ENCODE peak calls at places on chromosomes 2 and 18, in four cellular contexts. One of them, this sample, is unnamed.

GRCh38 chr2:131521961-131522781 is 5.5 kb upstream of the CCDC74A start:
- DNase-seq in myocyte: no peak
- DNase-seq in suprapubic skin: peak; percentile 76
- DNase-seq in AG20443: peak; percentile 55
- DNase-seq in this sample: no peak

GRCh38 chr2:222952204-222952603 is 91.4 kb downstream of the ACSL3 start:
- DNase-seq in myocyte: no peak
- DNase-seq in suprapubic skin: no peak
- DNase-seq in AG20443: no peak
- DNase-seq in this sample: no peak

GRCh38 chr18:8139127-8139591 is 470.1 kb upstream of the RAB12 start:
- DNase-seq in myocyte: no peak
- DNase-seq in suprapubic skin: no peak
- DNase-seq in AG20443: no peak
- DNase-seq in this sample: no peak

GRCh38 chr2:198756166-198756565 is 701.6 kb downstream of the SATB2 start:
- DNase-seq in myocyte: no peak
- DNase-seq in suprapubic skin: no peak
- DNase-seq in AG20443: peak; percentile 66
- DNase-seq in this sample: no peak

GRCh38 chr2:66498597-66498910 is 63.6 kb downstream of the MEIS1 start:
- DNase-seq in myocyte: no peak
- DNase-seq in suprapubic skin: no peak
- DNase-seq in AG20443: no peak
- DNase-seq in this sample: no peak

GRCh38 chr2:939936-940620 is 10.6 kb upstream of the SNTG2 start:
- DNase-seq in myocyte: no peak
- DNase-seq in suprapubic skin: no peak
- DNase-seq in AG20443: peak; percentile 81
- DNase-seq in this sample: no peak

GRCh38 chr18:55385770-55386169 is 202.2 kb downstream of the TCF4 start:
- DNase-seq in myocyte: no peak
- DNase-seq in suprapubic skin: no peak
- DNase-seq in AG20443: no peak
- DNase-seq in this sample: no peak

GRCh38 chr2:130823886-130824491 is 12.7 kb upstream of the ARHGEF4 start:
- DNase-seq in myocyte: no peak
- DNase-seq in suprapubic skin: no peak
- DNase-seq in AG20443: no peak
- DNase-seq in this sample: no peak